ENCODE peak calls at places on chromosomes 3 and 15, in seven cellular contexts. One of them, this sample, is unnamed.

GRCh38 chr15:31262901-31263671 is 63.5 kb upstream of the KLF13 start:
- DNase-seq in NT2/D1: no peak
- DNase-seq in HCT116: no peak
- DNase-seq in GM23248: peak; percentile 53
- DNase-seq in body of pancreas: peak; percentile 74
- DNase-seq in fibroblast of villous mesenchyme: no peak
- DNase-seq in adrenal gland: peak; percentile 35
- DNase-seq in this sample: no peak

GRCh38 chr3:72137865-72138861 is 353.2 kb upstream of the PROK2 start:
- DNase-seq in NT2/D1: no peak
- DNase-seq in GM23248: no peak
- DNase-seq in HCT116: no peak
- DNase-seq in fibroblast of villous mesenchyme: no peak
- DNase-seq in body of pancreas: no peak
- DNase-seq in adrenal gland: no peak
- DNase-seq in this sample: peak; percentile 30

GRCh38 chr15:77421370-77421700 is 647 bp downstream of the HMG20A start:
- DNase-seq in NT2/D1: no peak
- DNase-seq in GM23248: no peak
- DNase-seq in body of pancreas: peak; percentile 11
- DNase-seq in HCT116: no peak
- DNase-seq in fibroblast of villous mesenchyme: no peak
- DNase-seq in adrenal gland: no peak
- DNase-seq in this sample: no peak

GRCh38 chr3:95613993-95614392 is 1200.4 kb upstream of the EPHA6 start:
- DNase-seq in fibroblast of villous mesenchyme: peak; percentile 14
- DNase-seq in adrenal gland: no peak
- DNase-seq in body of pancreas: no peak
- DNase-seq in GM23248: no peak
- DNase-seq in NT2/D1: no peak
- DNase-seq in HCT116: no peak
- DNase-seq in this sample: no peak

GRCh38 chr3:47536221-47536891 is 22.8 kb upstream of the ELP6 start:
- DNase-seq in body of pancreas: no peak
- DNase-seq in NT2/D1: no peak
- DNase-seq in HCT116: no peak
- DNase-seq in fibroblast of villous mesenchyme: no peak
- DNase-seq in adrenal gland: no peak
- DNase-seq in GM23248: no peak
- DNase-seq in this sample: no peak

GRCh38 chr15:71800835-71801745 is 9.3 kb upstream of the NR2E3 start:
- DNase-seq in GM23248: peak; percentile 85
- DNase-seq in NT2/D1: peak; percentile 44
- DNase-seq in HCT116: peak; percentile 56
- DNase-seq in fibroblast of villous mesenchyme: peak; percentile 85
- DNase-seq in body of pancreas: peak; percentile 67
- DNase-seq in adrenal gland: peak; percentile 41
- DNase-seq in this sample: no peak

GRCh38 chr3:8837172-8837571 is 67.8 kb upstream of the OXTR start:
- DNase-seq in body of pancreas: no peak
- DNase-seq in HCT116: no peak
- DNase-seq in adrenal gland: no peak
- DNase-seq in fibroblast of villous mesenchyme: peak; percentile 69
- DNase-seq in GM23248: peak; percentile 88
- DNase-seq in NT2/D1: no peak
- DNase-seq in this sample: no peak

GRCh38 chr15:37004373-37004869 is 95.9 kb downstream of the MEIS2 start:
- DNase-seq in body of pancreas: no peak
- DNase-seq in HCT116: no peak
- DNase-seq in adrenal gland: no peak
- DNase-seq in GM23248: no peak
- DNase-seq in fibroblast of villous mesenchyme: no peak
- DNase-seq in NT2/D1: no peak
- DNase-seq in this sample: no peak

GRCh38 chr15:69468241-69469121 is 15.9 kb downstream of the RPLP1 start:
- DNase-seq in adrenal gland: no peak
- DNase-seq in HCT116: no peak
- DNase-seq in GM23248: no peak
- DNase-seq in NT2/D1: no peak
- DNase-seq in fibroblast of villous mesenchyme: peak; percentile 55
- DNase-seq in body of pancreas: peak; percentile 50
- DNase-seq in this sample: no peak

GRCh38 chr3:150081084-150081483 is 110.4 kb upstream of the PFN2 start:
- DNase-seq in adrenal gland: no peak
- DNase-seq in NT2/D1: no peak
- DNase-seq in fibroblast of villous mesenchyme: no peak
- DNase-seq in body of pancreas: no peak
- DNase-seq in HCT116: no peak
- DNase-seq in GM23248: peak; percentile 80
- DNase-seq in this sample: no peak

GRCh38 chr3:127018306-127018828 is 35.5 kb downstream of the PLXNA1 start:
- DNase-seq in adrenal gland: no peak
- DNase-seq in fibroblast of villous mesenchyme: no peak
- DNase-seq in NT2/D1: no peak
- DNase-seq in GM23248: no peak
- DNase-seq in HCT116: no peak
- DNase-seq in body of pancreas: no peak
- DNase-seq in this sample: no peak

GRCh38 chr15:83928878-83929418 is 275.0 kb downstream of the ADAMTSL3 start:
- DNase-seq in adrenal gland: no peak
- DNase-seq in body of pancreas: no peak
- DNase-seq in HCT116: no peak
- DNase-seq in NT2/D1: no peak
- DNase-seq in GM23248: no peak
- DNase-seq in fibroblast of villous mesenchyme: no peak
- DNase-seq in this sample: no peak

GRCh38 chr15:83928392-83928734 is 274.4 kb downstream of the ADAMTSL3 start:
- DNase-seq in GM23248: no peak
- DNase-seq in fibroblast of villous mesenchyme: no peak
- DNase-seq in adrenal gland: no peak
- DNase-seq in body of pancreas: no peak
- DNase-seq in HCT116: no peak
- DNase-seq in NT2/D1: no peak
- DNase-seq in this sample: no peak

GRCh38 chr15:83930392-83930791 is 276.5 kb downstream of the ADAMTSL3 start:
- DNase-seq in body of pancreas: no peak
- DNase-seq in GM23248: no peak
- DNase-seq in NT2/D1: no peak
- DNase-seq in HCT116: no peak
- DNase-seq in fibroblast of villous mesenchyme: no peak
- DNase-seq in adrenal gland: no peak
- DNase-seq in this sample: no peak

GRCh38 chr15:83930813-83931212 is 276.9 kb downstream of the ADAMTSL3 start:
- DNase-seq in fibroblast of villous mesenchyme: peak; percentile 28
- DNase-seq in body of pancreas: peak; percentile 85
- DNase-seq in NT2/D1: no peak
- DNase-seq in GM23248: no peak
- DNase-seq in adrenal gland: no peak
- DNase-seq in HCT116: no peak
- DNase-seq in this sample: no peak

DNA sequence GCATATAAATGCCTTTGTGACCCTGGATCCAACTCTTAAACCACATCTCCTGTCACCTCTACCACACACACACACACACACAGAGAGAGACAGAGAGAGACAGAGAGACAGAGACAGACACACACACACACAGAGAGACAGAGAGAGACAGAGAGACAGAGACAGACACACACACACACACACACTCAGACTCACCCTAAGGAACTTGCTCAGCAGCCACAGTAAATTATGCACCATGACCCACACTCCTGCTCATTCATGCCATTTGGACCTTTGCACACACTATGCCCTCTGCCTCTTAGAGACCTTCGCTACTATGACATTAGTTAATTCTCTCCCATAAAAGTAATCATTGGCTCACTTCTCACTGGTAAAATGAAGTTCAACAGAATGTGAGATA is 275.7 kb downstream of the ADAMTSL3 start:
- DNase-seq in fibroblast of villous mesenchyme: no peak
- DNase-seq in body of pancreas: no peak
- DNase-seq in HCT116: no peak
- DNase-seq in NT2/D1: no peak
- DNase-seq in GM23248: no peak
- DNase-seq in adrenal gland: no peak
- DNase-seq in this sample: no peak
- H3K4me3 ChIP-seq in fibroblast of villous mesenchyme: no peak overlapping the region
- H3K4me3 ChIP-seq in body of pancreas: no peak overlapping the region
- H3K4me3 ChIP-seq in HCT116: no peak overlapping the region
- H3K4me3 ChIP-seq in NT2/D1: no peak overlapping the region
- H3K4me3 ChIP-seq in GM23248: no peak overlapping the region
- H3K4me3 ChIP-seq in adrenal gland: no peak overlapping the region
- H3K4me3 ChIP-seq in this sample: no peak overlapping the region

GRCh38 chr3:50341996-50342732 is 1.5 kb upstream of the RASSF1 start:
- DNase-seq in NT2/D1: no peak
- DNase-seq in body of pancreas: no peak
- DNase-seq in HCT116: no peak
- DNase-seq in GM23248: no peak
- DNase-seq in fibroblast of villous mesenchyme: no peak
- DNase-seq in adrenal gland: no peak
- DNase-seq in this sample: no peak

GRCh38 chr3:50339485-50340196 is 995 bp downstream of the RASSF1 start:
- DNase-seq in fibroblast of villous mesenchyme: peak; percentile 67
- DNase-seq in body of pancreas: no peak
- DNase-seq in HCT116: no peak
- DNase-seq in NT2/D1: no peak
- DNase-seq in GM23248: peak; percentile 86
- DNase-seq in adrenal gland: no peak
- DNase-seq in this sample: no peak

GRCh38 chr3:50338989-50339388 is 1.6 kb downstream of the RASSF1 start:
- DNase-seq in HCT116: no peak
- DNase-seq in NT2/D1: no peak
- DNase-seq in adrenal gland: no peak
- DNase-seq in GM23248: peak; percentile 40
- DNase-seq in fibroblast of villous mesenchyme: no peak
- DNase-seq in body of pancreas: no peak
- DNase-seq in this sample: no peak

GRCh38 chr3:50341537-50341936 is 901 bp upstream of the RASSF1 start:
- DNase-seq in adrenal gland: no peak
- DNase-seq in NT2/D1: no peak
- DNase-seq in GM23248: no peak
- DNase-seq in fibroblast of villous mesenchyme: no peak
- DNase-seq in body of pancreas: no peak
- DNase-seq in HCT116: no peak
- DNase-seq in this sample: no peak

DNA sequence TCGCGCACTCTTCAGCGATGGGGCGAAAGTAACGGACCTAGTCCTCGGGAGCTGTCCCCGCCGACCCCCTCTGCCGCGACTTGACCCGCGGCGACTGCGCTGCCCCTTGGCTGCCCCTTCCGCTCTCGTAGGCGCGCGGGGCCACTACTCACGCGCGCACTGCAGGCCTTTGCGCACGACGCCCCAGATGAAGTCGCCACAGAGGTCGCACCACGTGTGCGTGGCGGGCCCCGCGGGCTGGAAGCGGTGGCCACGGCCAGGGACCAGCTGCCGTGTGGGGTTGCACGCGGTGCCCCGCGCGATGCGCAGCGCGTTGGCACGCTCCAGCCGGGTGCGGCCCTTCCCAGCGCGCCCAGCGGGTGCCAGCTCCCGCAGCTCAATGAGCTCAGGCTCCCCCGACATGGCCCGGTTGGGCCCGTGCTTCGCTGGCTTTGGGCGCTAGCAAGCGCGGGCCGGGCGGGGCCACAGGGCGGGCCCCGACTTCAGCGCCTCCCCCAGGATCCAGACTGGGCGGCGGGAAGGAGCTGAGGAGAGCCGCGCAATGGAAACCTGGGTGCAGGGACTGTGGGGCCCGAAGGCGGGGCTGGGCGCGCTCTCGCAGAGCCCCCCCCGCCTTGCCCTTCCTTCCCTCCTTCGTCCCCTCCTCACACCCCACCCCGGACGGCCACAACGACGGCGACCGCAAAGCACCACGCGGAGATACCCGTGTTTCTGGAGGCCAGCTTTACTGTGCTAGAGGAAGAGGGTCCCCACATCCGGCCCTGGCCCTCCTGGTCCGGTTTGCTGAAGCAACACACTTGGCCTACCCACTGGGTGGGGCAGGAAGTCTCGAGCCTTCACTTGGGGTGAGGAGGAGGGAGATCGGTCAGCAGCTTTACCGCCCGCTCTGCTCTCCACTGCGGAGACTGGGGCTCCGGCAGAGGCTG is at the start of gene RASSF1:
- DNase-seq in fibroblast of villous mesenchyme: peak; percentile 64
- DNase-seq in adrenal gland: no peak
- DNase-seq in GM23248: peak; percentile 90
- DNase-seq in NT2/D1: no peak
- DNase-seq in body of pancreas: peak; percentile 66
- DNase-seq in HCT116: no peak
- DNase-seq in this sample: peak; percentile 81
- H3K4me3 ChIP-seq in fibroblast of villous mesenchyme: peak within 1 kb of the TSS; percentile 58
- H3K4me3 ChIP-seq in adrenal gland: peak within 1 kb of the TSS; percentile 64
- H3K4me3 ChIP-seq in GM23248: peak within 1 kb of the TSS; percentile 89
- H3K4me3 ChIP-seq in NT2/D1: no peak within 1 kb of the TSS
- H3K4me3 ChIP-seq in body of pancreas: no peak within 1 kb of the TSS
- H3K4me3 ChIP-seq in HCT116: peak within 1 kb of the TSS; percentile 62
- H3K4me3 ChIP-seq in this sample: peak within 1 kb of the TSS; percentile 46

GRCh38 chr3:156806698-156807097 is 19.5 kb upstream of the LEKR1 start:
- DNase-seq in adrenal gland: no peak
- DNase-seq in GM23248: no peak
- DNase-seq in NT2/D1: no peak
- DNase-seq in body of pancreas: no peak
- DNase-seq in HCT116: no peak
- DNase-seq in fibroblast of villous mesenchyme: no peak
- DNase-seq in this sample: no peak
- H3K4me3 ChIP-seq in adrenal gland: no peak overlapping the region
- H3K4me3 ChIP-seq in GM23248: no peak overlapping the region
- H3K4me3 ChIP-seq in NT2/D1: no peak overlapping the region
- H3K4me3 ChIP-seq in body of pancreas: no peak overlapping the region
- H3K4me3 ChIP-seq in HCT116: no peak overlapping the region
- H3K4me3 ChIP-seq in fibroblast of villous mesenchyme: no peak overlapping the region
- H3K4me3 ChIP-seq in this sample: no peak overlapping the region

GRCh38 chr3:13415236-13416001 is 4.7 kb downstream of the NUP210 start:
- DNase-seq in fibroblast of villous mesenchyme: no peak
- DNase-seq in GM23248: no peak
- DNase-seq in NT2/D1: no peak
- DNase-seq in HCT116: no peak
- DNase-seq in body of pancreas: no peak
- DNase-seq in adrenal gland: no peak
- DNase-seq in this sample: no peak

GRCh38 chr3:13411186-13411860 is 8.8 kb downstream of the NUP210 start:
- DNase-seq in fibroblast of villous mesenchyme: no peak
- DNase-seq in adrenal gland: no peak
- DNase-seq in GM23248: no peak
- DNase-seq in NT2/D1: no peak
- DNase-seq in body of pancreas: no peak
- DNase-seq in HCT116: no peak
- DNase-seq in this sample: no peak

GRCh38 chr3:13416002-13416793 is 3.9 kb downstream of the NUP210 start:
- DNase-seq in NT2/D1: no peak
- DNase-seq in adrenal gland: no peak
- DNase-seq in HCT116: no peak
- DNase-seq in body of pancreas: no peak
- DNase-seq in GM23248: no peak
- DNase-seq in fibroblast of villous mesenchyme: no peak
- DNase-seq in this sample: no peak

GRCh38 chr3:13408890-13409289 is 11.2 kb downstream of the NUP210 start:
- DNase-seq in GM23248: no peak
- DNase-seq in body of pancreas: no peak
- DNase-seq in fibroblast of villous mesenchyme: no peak
- DNase-seq in adrenal gland: no peak
- DNase-seq in NT2/D1: no peak
- DNase-seq in HCT116: no peak
- DNase-seq in this sample: no peak

GRCh38 chr3:13414040-13414729 is 5.9 kb downstream of the NUP210 start:
- DNase-seq in adrenal gland: no peak
- DNase-seq in body of pancreas: peak; percentile 60
- DNase-seq in GM23248: no peak
- DNase-seq in fibroblast of villous mesenchyme: no peak
- DNase-seq in NT2/D1: no peak
- DNase-seq in HCT116: no peak
- DNase-seq in this sample: peak; percentile 35
- H3K4me3 ChIP-seq in adrenal gland: no peak overlapping the region
- H3K4me3 ChIP-seq in body of pancreas: no peak overlapping the region
- H3K4me3 ChIP-seq in GM23248: no peak overlapping the region
- H3K4me3 ChIP-seq in fibroblast of villous mesenchyme: no peak overlapping the region
- H3K4me3 ChIP-seq in NT2/D1: no peak overlapping the region
- H3K4me3 ChIP-seq in HCT116: no peak overlapping the region
- H3K4me3 ChIP-seq in this sample: no peak overlapping the region

This sample was measured in heart right ventricle.